ENCODE peak calls at places on chromosomes 16 and 17, in eight cellular contexts. One of them, this sample, is unnamed.
A peak's percentile ranks its signal among the peaks of the same experiment; 100 is the strongest.

GRCh38 chr16:482468-483185 is 44.9 kb upstream of the CAPN15 start:
- DNase-seq in cardiac muscle cell: no peak
- DNase-seq in CD8-positive, alpha-beta T cell: no peak
- DNase-seq in BJ: no peak
- DNase-seq in psoas muscle: no peak
- DNase-seq in dorsolateral prefrontal cortex: no peak
- DNase-seq in pancreas: no peak
- DNase-seq in brain microvascular endothelial cell: no peak
- DNase-seq in this sample: no peak

GRCh38 chr16:47262938-47263337 is 119.2 kb upstream of the NETO2 start:
- DNase-seq in cardiac muscle cell: no peak
- DNase-seq in CD8-positive, alpha-beta T cell: no peak
- DNase-seq in BJ: no peak
- DNase-seq in psoas muscle: no peak
- DNase-seq in dorsolateral prefrontal cortex: no peak
- DNase-seq in pancreas: no peak
- DNase-seq in brain microvascular endothelial cell: no peak
- DNase-seq in this sample: no peak

GRCh38 chr16:86375370-86375769 is 135.0 kb upstream of the FOXF1 start:
- DNase-seq in cardiac muscle cell: peak; percentile 68
- DNase-seq in CD8-positive, alpha-beta T cell: no peak
- DNase-seq in BJ: no peak
- DNase-seq in psoas muscle: no peak
- DNase-seq in dorsolateral prefrontal cortex: no peak
- DNase-seq in pancreas: no peak
- DNase-seq in brain microvascular endothelial cell: peak; percentile 81
- DNase-seq in this sample: no peak

GRCh38 chr17:65418622-65419021 is 142.8 kb downstream of the AXIN2 start:
- DNase-seq in cardiac muscle cell: no peak
- DNase-seq in CD8-positive, alpha-beta T cell: no peak
- DNase-seq in BJ: no peak
- DNase-seq in psoas muscle: peak; percentile 55
- DNase-seq in dorsolateral prefrontal cortex: no peak
- DNase-seq in pancreas: no peak
- DNase-seq in brain microvascular endothelial cell: no peak
- DNase-seq in this sample: no peak

GRCh38 chr17:40106760-40107265 is 6.4 kb upstream of the NR1D1 start:
- DNase-seq in cardiac muscle cell: peak; percentile 67
- DNase-seq in CD8-positive, alpha-beta T cell: no peak
- DNase-seq in BJ: no peak
- DNase-seq in psoas muscle: peak; percentile 58
- DNase-seq in dorsolateral prefrontal cortex: peak; percentile 71
- DNase-seq in pancreas: no peak
- DNase-seq in brain microvascular endothelial cell: no peak
- DNase-seq in this sample: no peak

GRCh38 chr16:55498101-55498500 is 10.8 kb upstream of the LPCAT2 start:
- DNase-seq in cardiac muscle cell: no peak
- DNase-seq in CD8-positive, alpha-beta T cell: no peak
- DNase-seq in BJ: no peak
- DNase-seq in psoas muscle: no peak
- DNase-seq in dorsolateral prefrontal cortex: no peak
- DNase-seq in pancreas: no peak
- DNase-seq in brain microvascular endothelial cell: no peak
- DNase-seq in this sample: no peak

GRCh38 chr17:79907217-79907715 is 68.0 kb upstream of the CBX4 start:
- DNase-seq in cardiac muscle cell: no peak
- DNase-seq in CD8-positive, alpha-beta T cell: no peak
- DNase-seq in BJ: no peak
- DNase-seq in psoas muscle: no peak
- DNase-seq in dorsolateral prefrontal cortex: no peak
- DNase-seq in pancreas: no peak
- DNase-seq in brain microvascular endothelial cell: no peak
- DNase-seq in this sample: no peak

GRCh38 chr17:7060165-7060890 is 16.4 kb upstream of the SLC16A11 start:
- DNase-seq in cardiac muscle cell: peak; percentile 62
- DNase-seq in CD8-positive, alpha-beta T cell: no peak
- DNase-seq in BJ: no peak
- DNase-seq in psoas muscle: no peak
- DNase-seq in dorsolateral prefrontal cortex: no peak
- DNase-seq in pancreas: no peak
- DNase-seq in brain microvascular endothelial cell: peak; percentile 60
- DNase-seq in this sample: peak; percentile 55

GRCh38 chr16:75304521-75305363 is 53.3 kb upstream of the BCAR1 start:
- DNase-seq in cardiac muscle cell: peak; percentile 95
- DNase-seq in CD8-positive, alpha-beta T cell: no peak
- DNase-seq in BJ: peak; percentile 84
- DNase-seq in psoas muscle: no peak
- DNase-seq in dorsolateral prefrontal cortex: peak; percentile 75
- DNase-seq in pancreas: peak; percentile 88
- DNase-seq in brain microvascular endothelial cell: peak; percentile 94
- DNase-seq in this sample: peak; percentile 76

GRCh38 chr17:39461911-39462641 is 790 bp downstream of the CDK12 start:
- DNase-seq in cardiac muscle cell: no peak
- DNase-seq in CD8-positive, alpha-beta T cell: peak; percentile 15
- DNase-seq in BJ: no peak
- DNase-seq in psoas muscle: peak; percentile 57
- DNase-seq in dorsolateral prefrontal cortex: peak; percentile 50
- DNase-seq in pancreas: no peak
- DNase-seq in brain microvascular endothelial cell: peak; percentile 43
- DNase-seq in this sample: peak; percentile 13

GRCh38 chr17:42133461-42134041 is 10.9 kb downstream of the HSPB9 start:
- DNase-seq in cardiac muscle cell: no peak
- DNase-seq in CD8-positive, alpha-beta T cell: peak; percentile 34
- DNase-seq in BJ: no peak
- DNase-seq in psoas muscle: no peak
- DNase-seq in dorsolateral prefrontal cortex: no peak
- DNase-seq in pancreas: peak; percentile 59
- DNase-seq in brain microvascular endothelial cell: no peak
- DNase-seq in this sample: no peak

GRCh38 chr17:74864866-74865395 is 5.2 kb upstream of the GRIN2C start:
- DNase-seq in cardiac muscle cell: peak; percentile 72
- DNase-seq in CD8-positive, alpha-beta T cell: peak; percentile 59
- DNase-seq in BJ: no peak
- DNase-seq in psoas muscle: peak; percentile 88
- DNase-seq in dorsolateral prefrontal cortex: peak; percentile 79
- DNase-seq in pancreas: peak; percentile 74
- DNase-seq in brain microvascular endothelial cell: peak; percentile 60
- DNase-seq in this sample: peak; percentile 32

DNA sequence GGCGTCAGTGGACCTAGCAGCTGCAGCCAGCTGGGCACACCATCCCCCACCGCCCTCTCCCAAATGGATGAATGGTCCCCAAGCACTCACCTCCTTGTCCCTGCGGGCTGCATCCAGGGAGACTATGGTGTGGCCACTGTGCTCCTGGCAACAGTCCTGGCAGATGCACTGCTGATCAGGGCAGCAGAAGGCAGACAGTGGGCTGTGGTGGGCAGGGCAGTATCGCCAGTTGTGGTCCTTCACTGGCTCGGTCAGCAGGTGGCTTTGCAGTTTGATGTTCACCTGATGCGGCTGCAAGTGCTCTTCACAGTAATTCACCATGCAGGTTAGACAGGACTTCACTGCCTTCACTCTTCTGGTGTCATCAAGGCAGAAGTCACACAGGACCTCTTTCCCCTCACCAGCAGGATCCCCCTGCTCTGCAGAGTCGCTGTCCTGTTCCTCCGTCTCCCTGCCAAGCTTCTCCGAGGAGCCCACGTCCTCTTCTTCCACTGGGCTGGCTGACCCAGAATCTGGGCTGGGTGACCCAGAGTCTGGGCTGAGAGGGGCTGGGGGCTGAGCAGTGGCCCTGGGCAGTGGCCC is 31.6 kb upstream of the FBXW10B start:
- DNase-seq in cardiac muscle cell: no peak
- DNase-seq in CD8-positive, alpha-beta T cell: no peak
- DNase-seq in BJ: no peak
- DNase-seq in psoas muscle: no peak
- DNase-seq in dorsolateral prefrontal cortex: no peak
- DNase-seq in pancreas: no peak
- DNase-seq in brain microvascular endothelial cell: no peak
- DNase-seq in this sample: no peak
- TF ChIP-seq CTCF in cardiac muscle cell: no peak
- TF ChIP-seq CTCF in CD8-positive, alpha-beta T cell: no peak
- TF ChIP-seq CTCF in BJ: no peak
- TF ChIP-seq CTCF in psoas muscle: no peak
- TF ChIP-seq CTCF in dorsolateral prefrontal cortex: no peak
- TF ChIP-seq CTCF in pancreas: no peak
- TF ChIP-seq CTCF in brain microvascular endothelial cell: no peak
- TF ChIP-seq CTCF in this sample: no peak

GRCh38 chr16:3165111-3165822 is 22.7 kb upstream of the OR1F1 start:
- DNase-seq in cardiac muscle cell: no peak
- DNase-seq in CD8-positive, alpha-beta T cell: no peak
- DNase-seq in BJ: no peak
- DNase-seq in psoas muscle: no peak
- DNase-seq in dorsolateral prefrontal cortex: no peak
- DNase-seq in pancreas: no peak
- DNase-seq in brain microvascular endothelial cell: no peak
- DNase-seq in this sample: no peak
- H3K4me3 ChIP-seq in cardiac muscle cell: no peak overlapping the region
- H3K4me3 ChIP-seq in CD8-positive, alpha-beta T cell: no peak overlapping the region
- H3K4me3 ChIP-seq in BJ: no peak overlapping the region
- H3K4me3 ChIP-seq in psoas muscle: peak overlapping the region; percentile 52
- H3K4me3 ChIP-seq in dorsolateral prefrontal cortex: peak overlapping the region; percentile 30
- H3K4me3 ChIP-seq in pancreas: no peak overlapping the region
- H3K4me3 ChIP-seq in brain microvascular endothelial cell: no peak overlapping the region
- H3K4me3 ChIP-seq in this sample: no peak overlapping the region

GRCh38 chr17:76736349-76737081 is 616 bp downstream of the SRSF2 start:
- DNase-seq in cardiac muscle cell: peak; percentile 80
- DNase-seq in CD8-positive, alpha-beta T cell: peak; percentile 61
- DNase-seq in BJ: no peak
- DNase-seq in psoas muscle: peak; percentile 91
- DNase-seq in dorsolateral prefrontal cortex: peak; percentile 83
- DNase-seq in pancreas: peak; percentile 86
- DNase-seq in brain microvascular endothelial cell: peak; percentile 57
- DNase-seq in this sample: no peak
- TF ChIP-seq CTCF in cardiac muscle cell: peak; percentile 30
- TF ChIP-seq CTCF in CD8-positive, alpha-beta T cell: no peak
- TF ChIP-seq CTCF in BJ: peak; percentile 33
- TF ChIP-seq CTCF in psoas muscle: no peak
- TF ChIP-seq CTCF in dorsolateral prefrontal cortex: peak; percentile 31
- TF ChIP-seq CTCF in pancreas: peak; percentile 13
- TF ChIP-seq CTCF in brain microvascular endothelial cell: peak; percentile 24
- TF ChIP-seq CTCF in this sample: peak; percentile 18

GRCh38 chr16:87926246-87927194 is 9.8 kb downstream of the CA5A start:
- DNase-seq in cardiac muscle cell: no peak
- DNase-seq in CD8-positive, alpha-beta T cell: no peak
- DNase-seq in BJ: no peak
- DNase-seq in psoas muscle: no peak
- DNase-seq in dorsolateral prefrontal cortex: no peak
- DNase-seq in pancreas: no peak
- DNase-seq in brain microvascular endothelial cell: no peak
- DNase-seq in this sample: no peak

GRCh38 chr16:87924041-87924851 is 12.1 kb downstream of the CA5A start:
- DNase-seq in cardiac muscle cell: no peak
- DNase-seq in CD8-positive, alpha-beta T cell: no peak
- DNase-seq in BJ: no peak
- DNase-seq in psoas muscle: no peak
- DNase-seq in dorsolateral prefrontal cortex: no peak
- DNase-seq in pancreas: no peak
- DNase-seq in brain microvascular endothelial cell: no peak
- DNase-seq in this sample: no peak

GRCh38 chr16:87922250-87922871 is 14.0 kb downstream of the CA5A start:
- DNase-seq in cardiac muscle cell: no peak
- DNase-seq in CD8-positive, alpha-beta T cell: no peak
- DNase-seq in BJ: no peak
- DNase-seq in psoas muscle: peak; percentile 64
- DNase-seq in dorsolateral prefrontal cortex: no peak
- DNase-seq in pancreas: peak; percentile 79
- DNase-seq in brain microvascular endothelial cell: no peak
- DNase-seq in this sample: no peak

GRCh38 chr16:87927195-87927562 is 9.2 kb downstream of the CA5A start:
- DNase-seq in cardiac muscle cell: no peak
- DNase-seq in CD8-positive, alpha-beta T cell: no peak
- DNase-seq in BJ: no peak
- DNase-seq in psoas muscle: no peak
- DNase-seq in dorsolateral prefrontal cortex: no peak
- DNase-seq in pancreas: no peak
- DNase-seq in brain microvascular endothelial cell: no peak
- DNase-seq in this sample: no peak

DNA sequence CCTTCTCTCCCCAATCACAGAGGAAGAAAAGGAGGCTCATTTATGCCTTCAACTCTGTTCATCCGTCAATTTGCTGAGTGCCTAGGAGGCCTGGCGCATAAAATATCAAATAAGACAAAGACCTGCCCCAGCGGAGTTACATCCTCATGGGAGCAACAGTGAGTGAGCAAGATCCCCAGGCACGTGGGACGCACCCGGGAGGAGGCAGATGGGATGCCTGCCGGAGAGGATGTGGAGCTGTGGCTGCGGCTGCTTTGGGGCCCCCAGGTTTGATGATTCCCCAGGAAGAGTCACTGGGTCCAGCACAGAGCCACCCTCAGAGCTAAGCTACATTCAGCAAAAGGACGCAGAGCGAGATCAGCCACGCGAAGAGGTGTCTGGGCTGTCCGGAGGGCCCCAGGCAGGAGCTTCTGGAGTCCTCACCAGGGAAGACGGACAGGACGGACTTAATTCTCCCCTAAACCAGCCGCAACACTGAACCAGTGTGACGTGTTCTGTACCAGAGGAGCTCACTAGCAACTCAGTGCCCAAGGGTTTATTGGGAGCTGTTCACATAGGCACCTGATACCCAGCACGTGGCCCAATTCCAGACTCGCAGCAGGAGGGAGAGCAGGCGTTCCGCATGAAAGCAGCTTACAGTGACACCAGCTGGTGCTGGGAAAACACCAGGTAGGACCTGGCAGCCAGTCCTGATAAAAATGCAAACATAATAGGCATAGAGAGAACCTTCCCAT is 11.2 kb downstream of the CA5A start:
- DNase-seq in cardiac muscle cell: no peak
- DNase-seq in CD8-positive, alpha-beta T cell: no peak
- DNase-seq in BJ: no peak
- DNase-seq in psoas muscle: peak; percentile 63
- DNase-seq in dorsolateral prefrontal cortex: no peak
- DNase-seq in pancreas: peak; percentile 89
- DNase-seq in brain microvascular endothelial cell: no peak
- DNase-seq in this sample: no peak
- H3K4me3 ChIP-seq in cardiac muscle cell: no peak overlapping the region
- H3K4me3 ChIP-seq in CD8-positive, alpha-beta T cell: no peak overlapping the region
- H3K4me3 ChIP-seq in BJ: no peak overlapping the region
- H3K4me3 ChIP-seq in psoas muscle: no peak overlapping the region
- H3K4me3 ChIP-seq in dorsolateral prefrontal cortex: no peak overlapping the region
- H3K4me3 ChIP-seq in pancreas: no peak overlapping the region
- H3K4me3 ChIP-seq in brain microvascular endothelial cell: no peak overlapping the region
- H3K4me3 ChIP-seq in this sample: no peak overlapping the region

DNA sequence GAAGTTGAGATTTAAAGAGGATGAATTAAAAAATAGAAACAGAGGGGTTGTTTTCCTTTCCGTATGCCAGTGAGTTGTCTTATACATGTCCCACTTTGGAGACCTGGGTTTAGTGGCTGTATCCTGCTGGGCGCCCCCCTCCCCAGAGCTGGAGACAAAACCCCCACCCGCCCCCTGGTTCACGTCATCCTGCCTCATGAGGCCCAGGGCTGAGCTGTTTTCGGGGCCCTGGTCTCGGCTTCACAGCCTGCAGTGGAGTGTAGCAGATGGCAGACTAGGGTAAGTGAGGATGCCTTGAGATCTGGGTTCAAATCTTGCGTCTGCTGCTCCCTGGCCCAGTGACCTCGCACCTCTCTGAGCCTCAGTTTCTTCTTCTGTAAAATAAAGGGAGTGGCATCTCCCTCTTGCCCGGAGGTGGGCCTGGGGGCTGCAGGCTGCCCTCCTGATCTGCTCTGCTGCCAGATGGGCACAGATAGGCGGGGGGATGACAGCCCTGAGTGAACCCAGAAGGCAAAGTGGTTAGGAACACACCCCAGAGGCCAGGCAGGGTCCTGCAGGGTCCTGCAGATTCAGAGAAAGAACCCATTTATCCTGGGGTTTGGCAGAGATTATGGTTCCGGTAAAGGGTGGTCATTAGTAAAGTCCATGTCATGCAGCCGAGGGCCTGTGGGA is 45.1 kb downstream of the SOCS3 start:
- DNase-seq in cardiac muscle cell: no peak
- DNase-seq in CD8-positive, alpha-beta T cell: no peak
- DNase-seq in BJ: no peak
- DNase-seq in psoas muscle: no peak
- DNase-seq in dorsolateral prefrontal cortex: no peak
- DNase-seq in pancreas: no peak
- DNase-seq in brain microvascular endothelial cell: no peak
- DNase-seq in this sample: no peak
- TF ChIP-seq CTCF in cardiac muscle cell: no peak
- TF ChIP-seq CTCF in CD8-positive, alpha-beta T cell: no peak
- TF ChIP-seq CTCF in BJ: no peak
- TF ChIP-seq CTCF in psoas muscle: no peak
- TF ChIP-seq CTCF in dorsolateral prefrontal cortex: no peak
- TF ChIP-seq CTCF in pancreas: peak; percentile 9
- TF ChIP-seq CTCF in brain microvascular endothelial cell: peak; percentile 27
- TF ChIP-seq CTCF in this sample: peak; percentile 23